ENCODE peak calls at places on chromosome 10, in seven cellular contexts. One of them, this sample, is unnamed.

GRCh38 chr10:95559466-95559865 is 1.7 kb downstream of the SORBS1 start:
- DNase-seq in colonic mucosa: no peak
- DNase-seq in GM23338: peak; percentile 61
- DNase-seq in left ventricle myocardium inferior: no peak
- DNase-seq in SJSA1: no peak
- DNase-seq in thoracic aorta: no peak
- DNase-seq in body of pancreas: no peak
- DNase-seq in this sample: no peak

GRCh38 chr10:132447446-132448247 is 50.6 kb downstream of the PWWP2B start:
- DNase-seq in body of pancreas: peak; percentile 64
- DNase-seq in SJSA1: no peak
- DNase-seq in left ventricle myocardium inferior: no peak
- DNase-seq in colonic mucosa: peak; percentile 72
- DNase-seq in thoracic aorta: no peak
- DNase-seq in GM23338: peak; percentile 66
- DNase-seq in this sample: no peak

GRCh38 chr10:78203915-78204818 is 170.5 kb downstream of the RPS24 start:
- DNase-seq in left ventricle myocardium inferior: peak; percentile 64
- DNase-seq in thoracic aorta: no peak
- DNase-seq in colonic mucosa: no peak
- DNase-seq in SJSA1: no peak
- DNase-seq in GM23338: no peak
- DNase-seq in body of pancreas: peak; percentile 67
- DNase-seq in this sample: no peak

GRCh38 chr10:117993166-117993565 is 53.6 kb downstream of the RAB11FIP2 start:
- DNase-seq in thoracic aorta: no peak
- DNase-seq in body of pancreas: no peak
- DNase-seq in GM23338: peak; percentile 16
- DNase-seq in left ventricle myocardium inferior: no peak
- DNase-seq in SJSA1: no peak
- DNase-seq in colonic mucosa: no peak
- DNase-seq in this sample: no peak

GRCh38 chr10:42926831-42927230 is 144.2 kb downstream of the BMS1 start:
- DNase-seq in colonic mucosa: no peak
- DNase-seq in GM23338: peak; percentile 87
- DNase-seq in left ventricle myocardium inferior: no peak
- DNase-seq in SJSA1: peak; percentile 54
- DNase-seq in thoracic aorta: no peak
- DNase-seq in body of pancreas: peak; percentile 27
- DNase-seq in this sample: peak; percentile 78

GRCh38 chr10:129531195-129531968 is 64.3 kb downstream of the MGMT start:
- DNase-seq in thoracic aorta: no peak
- DNase-seq in colonic mucosa: no peak
- DNase-seq in left ventricle myocardium inferior: no peak
- DNase-seq in SJSA1: no peak
- DNase-seq in body of pancreas: no peak
- DNase-seq in GM23338: peak; percentile 73
- DNase-seq in this sample: no peak

GRCh38 chr10:21078410-21079329 is 181.6 kb upstream of the NEBL start:
- DNase-seq in GM23338: peak; percentile 89
- DNase-seq in colonic mucosa: peak; percentile 65
- DNase-seq in body of pancreas: peak; percentile 73
- DNase-seq in SJSA1: peak; percentile 58
- DNase-seq in left ventricle myocardium inferior: peak; percentile 38
- DNase-seq in thoracic aorta: no peak
- DNase-seq in this sample: no peak

GRCh38 chr10:43931308-43931930 is 282.7 kb upstream of the ZNF32 start:
- DNase-seq in left ventricle myocardium inferior: no peak
- DNase-seq in SJSA1: no peak
- DNase-seq in body of pancreas: no peak
- DNase-seq in thoracic aorta: no peak
- DNase-seq in colonic mucosa: no peak
- DNase-seq in GM23338: no peak
- DNase-seq in this sample: no peak

GRCh38 chr10:90138844-90139243 is 437.5 kb downstream of the KIF20B start:
- DNase-seq in colonic mucosa: no peak
- DNase-seq in thoracic aorta: no peak
- DNase-seq in GM23338: peak; percentile 69
- DNase-seq in SJSA1: no peak
- DNase-seq in body of pancreas: no peak
- DNase-seq in left ventricle myocardium inferior: no peak
- DNase-seq in this sample: no peak

GRCh38 chr10:111186385-111186784 is 109.6 kb downstream of the ADRA2A start:
- DNase-seq in SJSA1: no peak
- DNase-seq in thoracic aorta: no peak
- DNase-seq in left ventricle myocardium inferior: no peak
- DNase-seq in colonic mucosa: no peak
- DNase-seq in GM23338: no peak
- DNase-seq in body of pancreas: no peak
- DNase-seq in this sample: no peak

GRCh38 chr10:37710831-37711616 is 146.4 kb downstream of the ZNF248 start:
- DNase-seq in GM23338: no peak
- DNase-seq in SJSA1: no peak
- DNase-seq in colonic mucosa: no peak
- DNase-seq in thoracic aorta: no peak
- DNase-seq in left ventricle myocardium inferior: no peak
- DNase-seq in body of pancreas: no peak
- DNase-seq in this sample: no peak

GRCh38 chr10:7824251-7824650 is 5.9 kb downstream of the TAF3 start:
- DNase-seq in left ventricle myocardium inferior: no peak
- DNase-seq in SJSA1: no peak
- DNase-seq in colonic mucosa: no peak
- DNase-seq in GM23338: no peak
- DNase-seq in body of pancreas: no peak
- DNase-seq in thoracic aorta: no peak
- DNase-seq in this sample: no peak

GRCh38 chr10:128373071-128373749 is 247.0 kb upstream of the MKI67 start:
- DNase-seq in thoracic aorta: no peak
- DNase-seq in SJSA1: no peak
- DNase-seq in GM23338: no peak
- DNase-seq in colonic mucosa: no peak
- DNase-seq in left ventricle myocardium inferior: no peak
- DNase-seq in body of pancreas: no peak
- DNase-seq in this sample: peak; percentile 87

GRCh38 chr10:14554091-14554842 is 220.4 kb downstream of the FAM107B start:
- DNase-seq in colonic mucosa: peak; percentile 50
- DNase-seq in SJSA1: no peak
- DNase-seq in GM23338: peak; percentile 34
- DNase-seq in thoracic aorta: no peak
- DNase-seq in body of pancreas: peak; percentile 58
- DNase-seq in left ventricle myocardium inferior: no peak
- DNase-seq in this sample: no peak

GRCh38 chr10:43647576-43647975 is 1.1 kb downstream of the ZNF32 start:
- DNase-seq in body of pancreas: no peak
- DNase-seq in colonic mucosa: no peak
- DNase-seq in thoracic aorta: no peak
- DNase-seq in SJSA1: no peak
- DNase-seq in GM23338: no peak
- DNase-seq in left ventricle myocardium inferior: no peak
- DNase-seq in this sample: no peak

DNA sequence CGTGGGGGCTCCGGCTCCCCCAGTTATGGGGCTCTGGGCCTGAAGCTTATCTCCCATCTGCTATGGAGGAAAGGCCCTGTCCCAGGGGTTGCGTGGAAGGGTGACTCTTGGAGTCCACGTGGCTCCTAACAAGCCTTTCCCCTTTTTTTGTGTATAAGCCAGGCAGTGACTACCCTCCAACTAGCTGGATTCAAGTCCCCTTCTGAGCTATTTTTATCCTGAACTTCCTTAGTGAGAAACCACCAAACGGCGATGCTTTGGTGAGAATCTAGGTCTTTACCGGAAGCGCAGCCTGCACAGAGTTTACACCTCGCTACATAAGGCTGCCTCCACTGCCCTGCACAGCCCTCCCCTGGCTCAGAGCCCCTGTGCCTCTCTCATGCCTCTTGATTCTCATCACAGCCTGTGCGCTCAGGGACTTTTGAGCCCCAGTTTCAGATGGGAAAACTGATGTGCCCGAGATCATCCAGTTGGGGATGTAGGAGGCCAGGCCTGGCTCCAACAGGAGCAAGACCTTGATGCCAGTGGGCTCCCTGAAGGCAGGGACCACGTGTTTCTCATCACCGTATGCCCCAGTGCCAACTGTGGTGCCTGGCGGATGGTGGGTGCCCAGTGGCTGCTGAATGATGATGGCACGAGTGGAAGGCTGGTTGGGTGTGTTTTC is 102.3 kb upstream of the PPIF start:
- DNase-seq in GM23338: no peak
- DNase-seq in colonic mucosa: no peak
- DNase-seq in body of pancreas: peak; percentile 45
- DNase-seq in left ventricle myocardium inferior: no peak
- DNase-seq in SJSA1: no peak
- DNase-seq in thoracic aorta: no peak
- DNase-seq in this sample: no peak
- H3K4me1 ChIP-seq in GM23338: peaks cover 16% of the 10 kb centered on the region
- H3K4me1 ChIP-seq in colonic mucosa: peaks cover 14% of the 10 kb centered on the region
- H3K4me1 ChIP-seq in body of pancreas: peaks cover 71% of the 10 kb centered on the region
- H3K4me1 ChIP-seq in left ventricle myocardium inferior: peaks cover 95% of the 10 kb centered on the region
- H3K4me1 ChIP-seq in SJSA1: peaks cover 35% of the 10 kb centered on the region
- H3K4me1 ChIP-seq in thoracic aorta: peaks cover 75% of the 10 kb centered on the region
- H3K4me1 ChIP-seq in this sample: peaks cover 96% of the 10 kb centered on the region

GRCh38 chr10:104317195-104318095 is 20.8 kb downstream of the ITPRIP start:
- DNase-seq in left ventricle myocardium inferior: no peak
- DNase-seq in thoracic aorta: no peak
- DNase-seq in GM23338: no peak
- DNase-seq in SJSA1: no peak
- DNase-seq in body of pancreas: no peak
- DNase-seq in colonic mucosa: no peak
- DNase-seq in this sample: no peak

GRCh38 chr10:104318810-104319684 is 19.2 kb downstream of the ITPRIP start:
- DNase-seq in SJSA1: no peak
- DNase-seq in left ventricle myocardium inferior: no peak
- DNase-seq in thoracic aorta: no peak
- DNase-seq in colonic mucosa: no peak
- DNase-seq in body of pancreas: no peak
- DNase-seq in GM23338: no peak
- DNase-seq in this sample: no peak

GRCh38 chr10:104315486-104315921 is 22.8 kb downstream of the ITPRIP start:
- DNase-seq in thoracic aorta: no peak
- DNase-seq in colonic mucosa: no peak
- DNase-seq in SJSA1: no peak
- DNase-seq in left ventricle myocardium inferior: no peak
- DNase-seq in body of pancreas: no peak
- DNase-seq in GM23338: no peak
- DNase-seq in this sample: no peak

GRCh38 chr10:104316321-104317099 is 21.8 kb downstream of the ITPRIP start:
- DNase-seq in body of pancreas: no peak
- DNase-seq in thoracic aorta: no peak
- DNase-seq in colonic mucosa: no peak
- DNase-seq in SJSA1: no peak
- DNase-seq in GM23338: no peak
- DNase-seq in left ventricle myocardium inferior: no peak
- DNase-seq in this sample: no peak

DNA sequence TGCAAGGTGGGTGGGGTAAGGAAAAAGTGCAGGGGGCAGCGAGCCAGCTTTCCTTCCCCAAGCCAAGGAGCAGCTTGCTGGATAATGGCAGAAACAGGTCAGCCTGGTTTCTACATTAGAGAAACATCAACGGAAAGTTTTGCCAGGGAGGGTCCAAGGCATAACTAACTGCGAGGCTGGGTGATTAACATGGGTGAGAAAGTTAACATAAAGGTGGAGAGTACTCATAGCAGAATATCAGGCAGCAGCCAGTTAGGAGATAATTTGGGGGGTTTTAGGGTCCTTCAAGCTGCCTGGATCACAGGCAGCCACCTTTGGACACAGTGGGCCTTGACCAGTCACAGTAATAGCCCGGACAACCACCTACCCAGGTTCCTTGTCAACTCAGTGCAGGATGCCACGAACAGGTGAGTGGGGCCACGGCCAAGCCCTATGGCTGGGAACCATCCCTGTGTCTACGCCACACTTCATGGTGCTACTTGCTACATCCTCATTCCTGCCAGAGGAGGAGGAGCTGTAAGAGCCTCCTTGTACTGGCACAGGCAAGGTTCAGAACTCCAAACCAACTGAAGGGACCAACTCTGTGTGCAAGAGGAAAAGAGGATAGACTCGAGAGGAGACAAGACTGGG is 20.1 kb downstream of the ITPRIP start:
- DNase-seq in colonic mucosa: no peak
- DNase-seq in GM23338: no peak
- DNase-seq in body of pancreas: no peak
- DNase-seq in thoracic aorta: no peak
- DNase-seq in left ventricle myocardium inferior: no peak
- DNase-seq in SJSA1: no peak
- DNase-seq in this sample: no peak
- H3K4me1 ChIP-seq in colonic mucosa: peaks cover 4% of the 10 kb centered on the region
- H3K4me1 ChIP-seq in GM23338: peaks cover 53% of the 10 kb centered on the region
- H3K4me1 ChIP-seq in body of pancreas: peaks cover 26% of the 10 kb centered on the region
- H3K4me1 ChIP-seq in thoracic aorta: peaks cover 67% of the 10 kb centered on the region
- H3K4me1 ChIP-seq in left ventricle myocardium inferior: peaks cover 100% of the 10 kb centered on the region
- H3K4me1 ChIP-seq in SJSA1: no peaks in the 10 kb centered on the region
- H3K4me1 ChIP-seq in this sample: peaks cover 78% of the 10 kb centered on the region

DNA sequence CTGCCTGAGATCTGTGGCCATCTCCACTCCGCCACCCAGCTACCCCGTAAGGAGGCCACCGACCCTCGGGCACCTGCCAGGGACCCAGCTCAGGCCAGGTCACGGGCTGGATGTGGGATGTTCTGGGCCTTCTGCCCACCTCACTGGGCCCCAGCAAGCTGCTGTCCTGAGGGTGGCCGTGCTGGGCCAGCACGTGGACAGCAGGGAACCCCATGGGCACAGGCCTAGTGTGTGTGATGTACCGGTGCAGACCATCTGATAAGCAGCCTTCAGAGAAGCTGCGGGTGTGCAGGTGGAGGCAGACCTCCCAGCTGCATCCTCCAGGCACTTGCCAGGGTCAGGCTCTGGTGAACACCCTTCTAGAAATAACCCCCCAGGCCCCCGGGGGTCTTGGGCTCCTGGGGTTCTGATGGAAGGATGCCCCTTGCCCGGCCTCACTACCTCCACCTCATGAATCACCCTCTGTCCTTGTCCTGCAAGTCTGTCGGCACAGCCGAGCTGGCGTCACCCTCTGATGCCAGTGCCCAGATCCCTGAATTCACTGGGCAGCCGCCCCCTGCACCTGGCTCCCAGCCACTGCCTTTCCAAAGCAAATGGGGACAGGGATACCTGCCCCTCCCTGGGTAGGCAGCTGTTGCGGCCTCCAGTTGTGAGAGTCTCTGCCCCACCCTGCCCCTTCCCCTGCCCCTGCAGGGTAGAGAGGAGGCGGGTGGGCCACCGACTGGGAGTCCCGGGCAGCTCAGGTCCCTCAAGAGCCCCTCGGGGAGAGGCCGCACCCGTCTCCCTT is 139.8 kb downstream of the FAM53B start:
- DNase-seq in SJSA1: no peak
- DNase-seq in thoracic aorta: no peak
- DNase-seq in GM23338: no peak
- DNase-seq in body of pancreas: no peak
- DNase-seq in colonic mucosa: no peak
- DNase-seq in left ventricle myocardium inferior: peak; percentile 5
- DNase-seq in this sample: no peak
- H3K4me1 ChIP-seq in SJSA1: no peaks in the 10 kb centered on the region
- H3K4me1 ChIP-seq in thoracic aorta: no peaks in the 10 kb centered on the region
- H3K4me1 ChIP-seq in GM23338: no peaks in the 10 kb centered on the region
- H3K4me1 ChIP-seq in body of pancreas: no peaks in the 10 kb centered on the region
- H3K4me1 ChIP-seq in colonic mucosa: no peaks in the 10 kb centered on the region
- H3K4me1 ChIP-seq in left ventricle myocardium inferior: no peaks in the 10 kb centered on the region
- H3K4me1 ChIP-seq in this sample: peaks cover 7% of the 10 kb centered on the region

DNA sequence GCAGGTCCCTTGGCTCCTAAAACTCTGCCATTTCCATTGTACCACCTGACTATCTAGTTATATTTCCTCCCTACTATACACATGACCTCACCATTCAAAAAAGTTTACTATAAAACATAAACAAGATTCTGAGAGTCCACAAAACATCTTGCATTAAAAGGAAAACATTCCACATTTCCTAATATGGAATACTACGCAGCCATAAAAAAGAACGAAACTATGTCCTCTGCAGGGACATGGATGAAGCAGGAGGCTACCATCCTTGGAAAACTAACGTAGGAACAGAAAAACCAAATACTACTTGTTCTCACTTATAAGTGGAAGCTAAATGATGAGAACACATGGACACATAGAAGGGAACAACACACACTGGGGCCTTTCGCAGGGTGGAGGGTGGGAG is 48.3 kb downstream of the SVIL start:
- DNase-seq in left ventricle myocardium inferior: no peak
- DNase-seq in body of pancreas: no peak
- DNase-seq in SJSA1: no peak
- DNase-seq in thoracic aorta: no peak
- DNase-seq in colonic mucosa: no peak
- DNase-seq in GM23338: no peak
- DNase-seq in this sample: no peak
- H3K4me1 ChIP-seq in left ventricle myocardium inferior: peaks cover 88% of the 10 kb centered on the region
- H3K4me1 ChIP-seq in body of pancreas: peaks cover 40% of the 10 kb centered on the region
- H3K4me1 ChIP-seq in SJSA1: peaks cover 39% of the 10 kb centered on the region
- H3K4me1 ChIP-seq in thoracic aorta: peaks cover 96% of the 10 kb centered on the region
- H3K4me1 ChIP-seq in colonic mucosa: peaks cover 7% of the 10 kb centered on the region
- H3K4me1 ChIP-seq in GM23338: peaks cover 30% of the 10 kb centered on the region
- H3K4me1 ChIP-seq in this sample: peaks cover 44% of the 10 kb centered on the region

This sample was measured in esophagus muscularis mucosa.